ENCODE peak calls at places on chromosome 14, in five cellular contexts. One of them, this sample, is unnamed.

GRCh38 chr14:61585598-61586538 is 109.4 kb upstream of the HIF1A start:
- DNase-seq in NCI-H1092 treated with DMSO at 0.1 percent for 48 hours: no peak
- DNase-seq in ecto neural progenitor cell: no peak
- DNase-seq in GM04504: peak; percentile 27
- DNase-seq in neural crest cell: no peak
- DNase-seq in this sample: no peak

GRCh38 chr14:27688823-27689444 is 1077.7 kb upstream of the FOXG1 start:
- DNase-seq in NCI-H1092 treated with DMSO at 0.1 percent for 48 hours: no peak
- DNase-seq in GM04504: no peak
- DNase-seq in ecto neural progenitor cell: no peak
- DNase-seq in neural crest cell: no peak
- DNase-seq in this sample: no peak

GRCh38 chr14:77872971-77873370 is 73.1 kb downstream of the ADCK1 start:
- DNase-seq in NCI-H1092 treated with DMSO at 0.1 percent for 48 hours: no peak
- DNase-seq in neural crest cell: no peak
- DNase-seq in GM04504: no peak
- DNase-seq in ecto neural progenitor cell: no peak
- DNase-seq in this sample: no peak

GRCh38 chr14:90658541-90658967 is 157.7 kb downstream of the TTC7B start:
- DNase-seq in GM04504: no peak
- DNase-seq in ecto neural progenitor cell: no peak
- DNase-seq in NCI-H1092 treated with DMSO at 0.1 percent for 48 hours: no peak
- DNase-seq in neural crest cell: no peak
- DNase-seq in this sample: no peak

GRCh38 chr14:95255487-95255886 is 64.2 kb downstream of the CLMN start:
- DNase-seq in GM04504: no peak
- DNase-seq in ecto neural progenitor cell: peak; percentile 74
- DNase-seq in neural crest cell: peak; percentile 58
- DNase-seq in NCI-H1092 treated with DMSO at 0.1 percent for 48 hours: no peak
- DNase-seq in this sample: no peak

GRCh38 chr14:104765517-104765916 is 12.6 kb downstream of the SIVA1 start:
- DNase-seq in neural crest cell: no peak
- DNase-seq in GM04504: no peak
- DNase-seq in NCI-H1092 treated with DMSO at 0.1 percent for 48 hours: no peak
- DNase-seq in ecto neural progenitor cell: no peak
- DNase-seq in this sample: no peak

GRCh38 chr14:95314609-95315008 is 5.1 kb downstream of the CLMN start:
- DNase-seq in neural crest cell: no peak
- DNase-seq in GM04504: no peak
- DNase-seq in ecto neural progenitor cell: no peak
- DNase-seq in NCI-H1092 treated with DMSO at 0.1 percent for 48 hours: no peak
- DNase-seq in this sample: no peak

GRCh38 chr14:81246561-81247270 is 26.0 kb upstream of the GTF2A1 start:
- DNase-seq in NCI-H1092 treated with DMSO at 0.1 percent for 48 hours: no peak
- DNase-seq in neural crest cell: no peak
- DNase-seq in GM04504: peak; percentile 38
- DNase-seq in ecto neural progenitor cell: no peak
- DNase-seq in this sample: no peak

GRCh38 chr14:58272589-58273372 is 25.6 kb upstream of the ARID4A start:
- DNase-seq in GM04504: peak; percentile 10
- DNase-seq in NCI-H1092 treated with DMSO at 0.1 percent for 48 hours: no peak
- DNase-seq in ecto neural progenitor cell: no peak
- DNase-seq in neural crest cell: no peak
- DNase-seq in this sample: no peak

GRCh38 chr14:90979451-90979850 is 81.0 kb downstream of the RPS6KA5 start:
- DNase-seq in neural crest cell: no peak
- DNase-seq in ecto neural progenitor cell: no peak
- DNase-seq in GM04504: no peak
- DNase-seq in NCI-H1092 treated with DMSO at 0.1 percent for 48 hours: no peak
- DNase-seq in this sample: no peak

GRCh38 chr14:33943081-33943480 is 7.8 kb downstream of the EGLN3 start:
- DNase-seq in GM04504: no peak
- DNase-seq in neural crest cell: no peak
- DNase-seq in ecto neural progenitor cell: no peak
- DNase-seq in NCI-H1092 treated with DMSO at 0.1 percent for 48 hours: peak; percentile 100
- DNase-seq in this sample: no peak

GRCh38 chr14:30585204-30585603 is 26.2 kb downstream of the G2E3 start:
- DNase-seq in GM04504: no peak
- DNase-seq in NCI-H1092 treated with DMSO at 0.1 percent for 48 hours: no peak
- DNase-seq in neural crest cell: no peak
- DNase-seq in ecto neural progenitor cell: no peak
- DNase-seq in this sample: no peak

GRCh38 chr14:98236314-98236713 is 1035.7 kb downstream of the BCL11B start:
- DNase-seq in ecto neural progenitor cell: no peak
- DNase-seq in NCI-H1092 treated with DMSO at 0.1 percent for 48 hours: no peak
- DNase-seq in neural crest cell: no peak
- DNase-seq in GM04504: no peak
- DNase-seq in this sample: no peak

This sample was measured in T follicular helper cell.